ENCODE peak calls at places on chromosomes 5 and 9, in nine cellular contexts. One of them, this sample, is unnamed.

GRCh38 chr5:154199671-154200220 is 9.2 kb downstream of the GALNT10 start:
- DNase-seq in iPS-NIHi11: no peak
- DNase-seq in activated CD4-positive, alpha-beta T cell treated with anti-CD3 and anti-CD28 coated beads, Interleukin-2, amount 10 ng/mL, durations not matched to agents 7 days and 5 days: no peak
- DNase-seq in DMS53: peak
- DNase-seq in GDM1: peak
- DNase-seq in T-helper 22 cell: no peak
- DNase-seq in NCI-H510A: no peak
- DNase-seq in aorta: no peak
- DNase-seq in AG08396: no peak
- DNase-seq in this sample: no peak

GRCh38 chr5:159135896-159136531 is 36.3 kb upstream of the EBF1 start:
- DNase-seq in T-helper 22 cell: no peak
- DNase-seq in GDM1: no peak
- DNase-seq in iPS-NIHi11: no peak
- DNase-seq in NCI-H510A: no peak
- DNase-seq in activated CD4-positive, alpha-beta T cell treated with anti-CD3 and anti-CD28 coated beads, Interleukin-2, amount 10 ng/mL, durations not matched to agents 7 days and 5 days: no peak
- DNase-seq in aorta: peak
- DNase-seq in AG08396: peak
- DNase-seq in DMS53: peak
- DNase-seq in this sample: no peak

GRCh38 chr5:77101298-77101697 is 14.2 kb upstream of the ZBED3 start:
- DNase-seq in iPS-NIHi11: no peak
- DNase-seq in GDM1: no peak
- DNase-seq in T-helper 22 cell: no peak
- DNase-seq in AG08396: peak
- DNase-seq in NCI-H510A: no peak
- DNase-seq in DMS53: no peak
- DNase-seq in aorta: no peak
- DNase-seq in activated CD4-positive, alpha-beta T cell treated with anti-CD3 and anti-CD28 coated beads, Interleukin-2, amount 10 ng/mL, durations not matched to agents 7 days and 5 days: no peak
- DNase-seq in this sample: peak

GRCh38 chr5:148986636-148987035 is 76.2 kb downstream of the SH3TC2 start:
- DNase-seq in NCI-H510A: no peak
- DNase-seq in DMS53: no peak
- DNase-seq in GDM1: no peak
- DNase-seq in iPS-NIHi11: no peak
- DNase-seq in activated CD4-positive, alpha-beta T cell treated with anti-CD3 and anti-CD28 coated beads, Interleukin-2, amount 10 ng/mL, durations not matched to agents 7 days and 5 days: no peak
- DNase-seq in T-helper 22 cell: no peak
- DNase-seq in AG08396: no peak
- DNase-seq in aorta: no peak
- DNase-seq in this sample: no peak

GRCh38 chr5:141479776-141480175 is 4.0 kb downstream of the PCDHGC3 start:
- DNase-seq in activated CD4-positive, alpha-beta T cell treated with anti-CD3 and anti-CD28 coated beads, Interleukin-2, amount 10 ng/mL, durations not matched to agents 7 days and 5 days: no peak
- DNase-seq in iPS-NIHi11: no peak
- DNase-seq in T-helper 22 cell: no peak
- DNase-seq in AG08396: peak
- DNase-seq in DMS53: no peak
- DNase-seq in NCI-H510A: no peak
- DNase-seq in aorta: no peak
- DNase-seq in GDM1: no peak
- DNase-seq in this sample: no peak

GRCh38 chr9:134375011-134375390 is 48.7 kb downstream of the RXRA start:
- DNase-seq in aorta: peak
- DNase-seq in DMS53: no peak
- DNase-seq in activated CD4-positive, alpha-beta T cell treated with anti-CD3 and anti-CD28 coated beads, Interleukin-2, amount 10 ng/mL, durations not matched to agents 7 days and 5 days: no peak
- DNase-seq in T-helper 22 cell: no peak
- DNase-seq in iPS-NIHi11: no peak
- DNase-seq in NCI-H510A: no peak
- DNase-seq in AG08396: peak
- DNase-seq in GDM1: no peak
- DNase-seq in this sample: no peak

GRCh38 chr5:35404701-35405100 is 174.4 kb upstream of the PRLR start:
- DNase-seq in AG08396: no peak
- DNase-seq in GDM1: no peak
- DNase-seq in DMS53: no peak
- DNase-seq in activated CD4-positive, alpha-beta T cell treated with anti-CD3 and anti-CD28 coated beads, Interleukin-2, amount 10 ng/mL, durations not matched to agents 7 days and 5 days: no peak
- DNase-seq in iPS-NIHi11: no peak
- DNase-seq in T-helper 22 cell: no peak
- DNase-seq in aorta: no peak
- DNase-seq in NCI-H510A: no peak
- DNase-seq in this sample: no peak

GRCh38 chr9:113011911-113012381 is at the start of gene ZNF883:
- DNase-seq in iPS-NIHi11: peak
- DNase-seq in activated CD4-positive, alpha-beta T cell treated with anti-CD3 and anti-CD28 coated beads, Interleukin-2, amount 10 ng/mL, durations not matched to agents 7 days and 5 days: peak
- DNase-seq in aorta: peak
- DNase-seq in AG08396: peak
- DNase-seq in DMS53: peak
- DNase-seq in T-helper 22 cell: no peak
- DNase-seq in GDM1: no peak
- DNase-seq in NCI-H510A: peak
- DNase-seq in this sample: no peak

GRCh38 chr5:2066373-2066772 is 183.6 kb upstream of the IRX4 start:
- DNase-seq in T-helper 22 cell: no peak
- DNase-seq in iPS-NIHi11: no peak
- DNase-seq in NCI-H510A: no peak
- DNase-seq in aorta: no peak
- DNase-seq in activated CD4-positive, alpha-beta T cell treated with anti-CD3 and anti-CD28 coated beads, Interleukin-2, amount 10 ng/mL, durations not matched to agents 7 days and 5 days: no peak
- DNase-seq in GDM1: no peak
- DNase-seq in DMS53: no peak
- DNase-seq in AG08396: no peak
- DNase-seq in this sample: no peak

GRCh38 chr9:116336133-116336862 is 182.7 kb downstream of the PAPPA start:
- DNase-seq in AG08396: no peak
- DNase-seq in aorta: no peak
- DNase-seq in activated CD4-positive, alpha-beta T cell treated with anti-CD3 and anti-CD28 coated beads, Interleukin-2, amount 10 ng/mL, durations not matched to agents 7 days and 5 days: no peak
- DNase-seq in iPS-NIHi11: no peak
- DNase-seq in T-helper 22 cell: no peak
- DNase-seq in GDM1: no peak
- DNase-seq in NCI-H510A: no peak
- DNase-seq in DMS53: peak
- DNase-seq in this sample: no peak

GRCh38 chr5:128579111-128579510 is 41.1 kb upstream of the FBN2 start:
- DNase-seq in AG08396: no peak
- DNase-seq in T-helper 22 cell: no peak
- DNase-seq in iPS-NIHi11: no peak
- DNase-seq in activated CD4-positive, alpha-beta T cell treated with anti-CD3 and anti-CD28 coated beads, Interleukin-2, amount 10 ng/mL, durations not matched to agents 7 days and 5 days: no peak
- DNase-seq in GDM1: no peak
- DNase-seq in NCI-H510A: no peak
- DNase-seq in aorta: no peak
- DNase-seq in DMS53: no peak
- DNase-seq in this sample: no peak

GRCh38 chr9:111926421-111926875 is 29.8 kb downstream of the UGCG start:
- DNase-seq in T-helper 22 cell: peak
- DNase-seq in activated CD4-positive, alpha-beta T cell treated with anti-CD3 and anti-CD28 coated beads, Interleukin-2, amount 10 ng/mL, durations not matched to agents 7 days and 5 days: peak
- DNase-seq in NCI-H510A: no peak
- DNase-seq in AG08396: peak
- DNase-seq in aorta: peak
- DNase-seq in iPS-NIHi11: no peak
- DNase-seq in GDM1: no peak
- DNase-seq in DMS53: no peak
- DNase-seq in this sample: no peak

GRCh38 chr9:81989700-81990099 is 1.1 kb downstream of the SPATA31D1 start:
- DNase-seq in activated CD4-positive, alpha-beta T cell treated with anti-CD3 and anti-CD28 coated beads, Interleukin-2, amount 10 ng/mL, durations not matched to agents 7 days and 5 days: no peak
- DNase-seq in AG08396: no peak
- DNase-seq in DMS53: no peak
- DNase-seq in NCI-H510A: no peak
- DNase-seq in iPS-NIHi11: no peak
- DNase-seq in aorta: no peak
- DNase-seq in T-helper 22 cell: no peak
- DNase-seq in GDM1: no peak
- DNase-seq in this sample: no peak

GRCh38 chr5:133957591-133957990 is 10.8 kb downstream of the C5orf15 start:
- DNase-seq in DMS53: peak
- DNase-seq in aorta: no peak
- DNase-seq in AG08396: no peak
- DNase-seq in activated CD4-positive, alpha-beta T cell treated with anti-CD3 and anti-CD28 coated beads, Interleukin-2, amount 10 ng/mL, durations not matched to agents 7 days and 5 days: no peak
- DNase-seq in iPS-NIHi11: no peak
- DNase-seq in GDM1: no peak
- DNase-seq in NCI-H510A: no peak
- DNase-seq in T-helper 22 cell: no peak
- DNase-seq in this sample: no peak

GRCh38 chr9:74742176-74742575 is 145.5 kb downstream of the TRPM6 start:
- DNase-seq in GDM1: no peak
- DNase-seq in T-helper 22 cell: no peak
- DNase-seq in activated CD4-positive, alpha-beta T cell treated with anti-CD3 and anti-CD28 coated beads, Interleukin-2, amount 10 ng/mL, durations not matched to agents 7 days and 5 days: no peak
- DNase-seq in DMS53: no peak
- DNase-seq in aorta: no peak
- DNase-seq in NCI-H510A: no peak
- DNase-seq in AG08396: no peak
- DNase-seq in iPS-NIHi11: no peak
- DNase-seq in this sample: no peak

GRCh38 chr9:137389428-137389746 is 33.6 kb downstream of the EXD3 start:
- DNase-seq in GDM1: no peak
- DNase-seq in NCI-H510A: no peak
- DNase-seq in DMS53: no peak
- DNase-seq in aorta: no peak
- DNase-seq in activated CD4-positive, alpha-beta T cell treated with anti-CD3 and anti-CD28 coated beads, Interleukin-2, amount 10 ng/mL, durations not matched to agents 7 days and 5 days: no peak
- DNase-seq in T-helper 22 cell: no peak
- DNase-seq in AG08396: no peak
- DNase-seq in iPS-NIHi11: no peak
- DNase-seq in this sample: no peak

GRCh38 chr9:96020822-96021615 is 145.5 kb downstream of the ERCC6L2 start:
- DNase-seq in T-helper 22 cell: no peak
- DNase-seq in aorta: no peak
- DNase-seq in activated CD4-positive, alpha-beta T cell treated with anti-CD3 and anti-CD28 coated beads, Interleukin-2, amount 10 ng/mL, durations not matched to agents 7 days and 5 days: peak
- DNase-seq in GDM1: no peak
- DNase-seq in NCI-H510A: no peak
- DNase-seq in iPS-NIHi11: peak
- DNase-seq in DMS53: peak
- DNase-seq in AG08396: peak
- DNase-seq in this sample: no peak

GRCh38 chr5:65032250-65032649 is 263.5 kb downstream of the CWC27 start:
- DNase-seq in aorta: no peak
- DNase-seq in AG08396: peak
- DNase-seq in GDM1: no peak
- DNase-seq in iPS-NIHi11: no peak
- DNase-seq in activated CD4-positive, alpha-beta T cell treated with anti-CD3 and anti-CD28 coated beads, Interleukin-2, amount 10 ng/mL, durations not matched to agents 7 days and 5 days: no peak
- DNase-seq in T-helper 22 cell: no peak
- DNase-seq in DMS53: no peak
- DNase-seq in NCI-H510A: no peak
- DNase-seq in this sample: no peak

GRCh38 chr9:123941535-123942070 is 11.7 kb upstream of the DENND1A start:
- DNase-seq in GDM1: no peak
- DNase-seq in NCI-H510A: no peak
- DNase-seq in DMS53: no peak
- DNase-seq in iPS-NIHi11: no peak
- DNase-seq in aorta: no peak
- DNase-seq in AG08396: no peak
- DNase-seq in T-helper 22 cell: no peak
- DNase-seq in activated CD4-positive, alpha-beta T cell treated with anti-CD3 and anti-CD28 coated beads, Interleukin-2, amount 10 ng/mL, durations not matched to agents 7 days and 5 days: no peak
- DNase-seq in this sample: no peak

GRCh38 chr9:37936965-37937364 is 33.0 kb upstream of the SLC25A51 start:
- DNase-seq in NCI-H510A: no peak
- DNase-seq in DMS53: no peak
- DNase-seq in GDM1: no peak
- DNase-seq in activated CD4-positive, alpha-beta T cell treated with anti-CD3 and anti-CD28 coated beads, Interleukin-2, amount 10 ng/mL, durations not matched to agents 7 days and 5 days: no peak
- DNase-seq in T-helper 22 cell: no peak
- DNase-seq in AG08396: peak
- DNase-seq in iPS-NIHi11: no peak
- DNase-seq in aorta: no peak
- DNase-seq in this sample: no peak

GRCh38 chr5:96629774-96630173 is 32.4 kb upstream of the CAST start:
- DNase-seq in activated CD4-positive, alpha-beta T cell treated with anti-CD3 and anti-CD28 coated beads, Interleukin-2, amount 10 ng/mL, durations not matched to agents 7 days and 5 days: no peak
- DNase-seq in AG08396: peak
- DNase-seq in T-helper 22 cell: no peak
- DNase-seq in GDM1: no peak
- DNase-seq in NCI-H510A: peak
- DNase-seq in iPS-NIHi11: peak
- DNase-seq in aorta: no peak
- DNase-seq in DMS53: peak
- DNase-seq in this sample: no peak

GRCh38 chr5:9483251-9483650 is 62.6 kb downstream of the SEMA5A start:
- DNase-seq in AG08396: no peak
- DNase-seq in iPS-NIHi11: no peak
- DNase-seq in GDM1: no peak
- DNase-seq in T-helper 22 cell: no peak
- DNase-seq in NCI-H510A: no peak
- DNase-seq in aorta: no peak
- DNase-seq in DMS53: no peak
- DNase-seq in activated CD4-positive, alpha-beta T cell treated with anti-CD3 and anti-CD28 coated beads, Interleukin-2, amount 10 ng/mL, durations not matched to agents 7 days and 5 days: no peak
- DNase-seq in this sample: no peak

GRCh38 chr9:134944351-134944802 is 26.7 kb upstream of the FCN1 start:
- DNase-seq in NCI-H510A: no peak
- DNase-seq in AG08396: no peak
- DNase-seq in aorta: peak
- DNase-seq in T-helper 22 cell: no peak
- DNase-seq in DMS53: no peak
- DNase-seq in GDM1: no peak
- DNase-seq in activated CD4-positive, alpha-beta T cell treated with anti-CD3 and anti-CD28 coated beads, Interleukin-2, amount 10 ng/mL, durations not matched to agents 7 days and 5 days: no peak
- DNase-seq in iPS-NIHi11: peak
- DNase-seq in this sample: no peak

GRCh38 chr5:37501152-37501551 is 122.0 kb downstream of the WDR70 start:
- DNase-seq in NCI-H510A: no peak
- DNase-seq in aorta: no peak
- DNase-seq in AG08396: no peak
- DNase-seq in iPS-NIHi11: no peak
- DNase-seq in GDM1: no peak
- DNase-seq in DMS53: peak
- DNase-seq in activated CD4-positive, alpha-beta T cell treated with anti-CD3 and anti-CD28 coated beads, Interleukin-2, amount 10 ng/mL, durations not matched to agents 7 days and 5 days: no peak
- DNase-seq in T-helper 22 cell: no peak
- DNase-seq in this sample: no peak

This sample was measured in anterior cingulate cortex.